ENCODE peak calls at places on chromosome 10, in four cellular contexts. Y is cardiac muscle cell, R is fibroblast of lung, K is mesendoderm. S is an unnamed sample. For H3K36me3, the result is how much of the 10 kb centered on the place peaks cover.

GRCh38 chr10:49587981-49588380 is 22.1 kb upstream of the SLC18A3 start:
- DNase-seq in R (no peak), Y (no peak), K (no peak), S (no peak)

GRCh38 chr10:49161411-49161997 is 26.7 kb downstream of the TMEM273 start:
- DNase-seq in R (peak), K (peak), Y (peak), S (peak)

GRCh38 chr10:111093741-111094380 is 17.0 kb downstream of the ADRA2A start:
- DNase-seq in K (no peak), R (no peak), Y (no peak), S (no peak)

GRCh38 chr10:86711237-86711956 is 43.1 kb downstream of the LDB3 start:
- DNase-seq in R (peak), Y (peak), K (peak), S (peak)

GRCh38 chr10:12707461-12708185 is 293.9 kb downstream of the CCDC3 start:
- DNase-seq in R (peak), Y (peak), K (peak), S (no peak)

GRCh38 chr10:47454294-47455058 is 29.4 kb downstream of the ANXA8 start:
- DNase-seq in R (no peak), K (no peak), Y (no peak), S (no peak)

GRCh38 chr10:5659702-5660528 is 6.5 kb downstream of the ASB13 start:
- DNase-seq in R (peak), Y (no peak), K (peak), S (no peak)

GRCh38 chr10:132464256-132465192 is 67.5 kb downstream of the PWWP2B start:
- DNase-seq in K (no peak), R (peak), Y (peak), S (no peak)

GRCh38 chr10:3452683-3453388 is 280.3 kb upstream of the PITRM1 start:
- DNase-seq in R (peak), K (peak), Y (no peak), S (no peak)

GRCh38 chr10:132449051-132449825 is 52.2 kb downstream of the PWWP2B start:
- DNase-seq in R (no peak), K (no peak), Y (no peak), S (peak)

GRCh38 chr10:32349968-32350738 is 3.2 kb upstream of the EPC1 start:
- DNase-seq in K (no peak), R (no peak), Y (no peak), S (no peak)

GRCh38 chr10:50326757-50327701 is 75.7 kb upstream of the ASAH2 start:
- DNase-seq in Y (no peak), K (no peak), R (peak), S (no peak)

GRCh38 chr10:87579563-87579962 is 74.9 kb downstream of the MINPP1 start:
- DNase-seq in R (peak), Y (no peak), K (no peak), S (no peak)

GRCh38 chr10:111360260-111360925 is 283.6 kb downstream of the ADRA2A start:
- DNase-seq in Y (peak), K (peak), R (no peak), S (peak)

GRCh38 chr10:78523453-78523852 is 489.8 kb downstream of the RPS24 start:
- DNase-seq in R (no peak), Y (no peak), K (no peak), S (no peak)

GRCh38 chr10:46229144-46229563 is 57.6 kb upstream of the ANTXRL start:
- DNase-seq in Y (peak), R (no peak), K (peak), S (peak)

GRCh38 chr10:86023931-86024554 is 342.6 kb downstream of the GRID1 start:
- DNase-seq in Y (peak), K (peak), R (no peak), S (no peak)

GRCh38 chr10:46080886-46081285 is 34.8 kb upstream of the MSMB start:
- DNase-seq in K (no peak), R (no peak), Y (no peak), S (no peak)

GRCh38 chr10:46551701-46552525 is 4.5 kb downstream of the GPRIN2 start:
- DNase-seq in K (no peak), R (no peak), Y (no peak), S (no peak)

GRCh38 chr10:132555648-132556575 is 18.3 kb downstream of the INPP5A start:
- DNase-seq in R (no peak), K (no peak), Y (no peak), S (peak)

GRCh38 chr10:47023237-47024045 is 112.2 kb downstream of the PTPN20 start:
- DNase-seq in K (no peak), Y (no peak), R (no peak), S (peak)

GRCh38 chr10:110042891-110043290 is 35.1 kb downstream of the ADD3 start:
- DNase-seq in K (no peak), R (no peak), Y (no peak), S (no peak)
- H3K4me3 ChIP-seq in K (no peak), R (no peak), Y (no peak), S (no peak)

DNA sequence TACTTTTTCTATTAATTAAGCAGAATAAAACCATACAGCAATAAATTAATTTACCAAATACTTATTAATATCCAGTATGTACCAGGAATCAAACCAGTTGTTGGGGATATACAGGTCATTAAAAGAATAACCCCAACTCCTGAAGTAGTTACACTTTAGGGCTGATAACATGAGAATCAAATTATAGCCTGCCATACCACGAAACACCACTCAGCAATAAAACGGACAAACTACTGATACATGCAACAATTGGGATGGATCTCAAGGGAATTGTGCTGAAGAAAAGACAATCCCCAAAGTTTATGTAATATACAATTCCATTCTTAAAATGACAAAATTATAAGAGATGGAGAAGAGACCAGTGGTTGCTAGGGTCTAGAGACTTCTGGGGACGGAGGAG is 22.7 kb downstream of the MCMBP start:
- DNase-seq in Y (no peak), K (no peak), R (no peak), S (no peak)
- H3K36me3 ChIP-seq in Y (half or more), K (under half), R (under half), S (under half)

DNA sequence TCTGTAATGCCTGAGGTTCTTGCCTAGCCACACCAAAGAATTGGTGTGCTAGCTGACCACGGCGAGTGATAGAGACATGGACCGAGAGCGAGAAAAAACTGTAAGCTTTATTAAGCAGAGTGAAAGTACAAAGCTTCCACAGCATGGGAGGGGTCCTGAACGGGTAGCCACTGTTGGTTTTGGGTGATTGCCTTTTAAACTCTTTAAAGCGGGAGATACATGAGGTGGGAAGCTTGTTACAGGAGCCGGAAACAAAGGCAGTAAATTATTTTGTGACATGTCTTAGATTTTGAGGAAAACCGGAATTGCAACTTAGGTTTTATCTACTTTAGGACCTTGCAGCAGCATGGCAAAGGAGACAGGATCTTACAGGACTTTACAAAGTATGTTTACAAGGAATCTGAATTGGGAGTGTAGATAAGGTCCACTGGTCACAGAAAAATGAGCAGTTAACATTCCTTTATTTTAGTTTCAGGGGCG is 252.6 kb upstream of the MBL2 start:
- DNase-seq in R (peak), K (no peak), Y (peak), S (no peak)
- H3K4me3 ChIP-seq in R (peak), K (no peak), Y (no peak), S (no peak)

GRCh38 chr10:122420624-122421007 is 33.8 kb upstream of the ARMS2 start:
- DNase-seq in R (no peak), K (no peak), Y (no peak), S (no peak)
- H3K36me3 ChIP-seq in R (under half), K (under half), Y (under half), S (under half)

GRCh38 chr10:27745719-27746363 is at the start of gene MKX:
- DNase-seq in R (peak), Y (peak), K (peak), S (peak)
- H3K4me3 ChIP-seq in R (no peak), Y (peak), K (peak), S (peak)

GRCh38 chr10:93330824-93331223 is 151.3 kb downstream of the MYOF start:
- DNase-seq in K (no peak), Y (no peak), R (no peak), S (no peak)
- H3K36me3 ChIP-seq in K (under half), Y (under half), R (under half), S (under half)

DNA sequence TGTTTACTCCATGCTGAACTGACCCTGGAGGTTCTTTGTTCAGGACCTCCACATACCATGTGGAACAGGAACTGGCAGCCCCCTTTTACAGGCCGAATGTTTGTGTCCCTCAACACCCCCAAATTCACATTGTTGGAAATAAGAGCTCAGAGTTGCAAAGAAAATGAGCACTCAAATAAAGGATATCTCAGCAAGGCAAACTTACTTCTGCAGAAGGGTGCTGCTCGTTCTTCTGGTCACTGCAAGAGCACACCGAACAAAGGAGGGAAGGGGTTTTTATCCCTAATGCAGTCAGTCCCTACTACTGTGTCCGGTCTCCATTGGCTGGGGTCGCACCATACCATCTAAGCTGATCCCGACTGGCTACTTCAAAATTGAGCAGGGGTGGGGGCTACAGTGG is 68.1 kb downstream of the PYROXD2 start:
- DNase-seq in R (no peak), K (no peak), Y (no peak), S (no peak)
- H3K4me3 ChIP-seq in R (no peak), K (no peak), Y (no peak), S (no peak)

GRCh38 chr10:75019360-75019759 is 92.1 kb upstream of the SAMD8 start:
- DNase-seq in K (peak), Y (no peak), R (peak), S (no peak)

GRCh38 chr10:75020168-75020567 is 91.3 kb upstream of the SAMD8 start:
- DNase-seq in R (no peak), K (no peak), Y (no peak), S (no peak)

GRCh38 chr10:75024971-75025523 is 86.4 kb upstream of the SAMD8 start:
- DNase-seq in Y (no peak), K (no peak), R (no peak), S (no peak)

GRCh38 chr10:75021851-75022250 is 89.6 kb upstream of the SAMD8 start:
- DNase-seq in R (no peak), K (no peak), Y (no peak), S (no peak)

DNA sequence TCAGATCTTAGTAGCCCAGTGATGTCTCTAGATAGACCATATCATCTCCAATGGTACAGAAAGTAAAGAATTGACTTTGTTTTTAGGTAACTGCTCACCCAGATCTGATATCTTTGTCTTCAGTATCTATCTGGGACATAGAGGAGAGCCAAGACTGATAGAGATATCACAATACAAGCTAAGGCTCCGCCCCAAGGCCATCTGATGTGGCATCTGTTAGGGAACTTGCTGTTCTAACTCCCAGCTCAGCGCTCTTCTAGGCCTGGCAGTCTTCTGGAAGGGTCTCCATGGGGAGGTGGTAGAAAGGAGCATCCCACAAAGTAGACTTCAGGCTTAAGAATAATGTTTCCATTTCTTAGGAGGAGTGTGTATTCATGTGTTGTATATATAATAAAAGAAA is 88.4 kb upstream of the SAMD8 start:
- DNase-seq in Y (no peak), K (no peak), R (no peak), S (no peak)
- H3K36me3 ChIP-seq in Y (under half), K (under half), R (under half), S (under half)

S was measured in H7.